ENCODE peak calls at places on chromosome 9, in ten cellular contexts. C is psoas muscle; N is B cell; M is K562; J is AG10803; G is omental fat pad; Z is activated CD8-positive, alpha-beta T cell treated with anti-CD3 and anti-CD28 coated beads for 36 hours; A is ovary; R is WTC11; X is Calu3. S is an unnamed sample.

GRCh38 chr9:87112656-87113055 is 165.3 kb upstream of the GAS1 start:
- DNase-seq in X (no peak), Z (no peak), G (no peak), J (peak), M (no peak), A (no peak), R (no peak), N (no peak), C (no peak), S (no peak)

GRCh38 chr9:764986-765385 is 76.5 kb upstream of the DMRT1 start:
- DNase-seq in X (no peak), R (no peak), N (no peak), C (no peak), A (no peak), Z (no peak), M (no peak), J (no peak), G (no peak), S (no peak)

GRCh38 chr9:81530407-81530810 is 158.9 kb downstream of the TLE1 start:
- DNase-seq in G (no peak), X (no peak), J (no peak), C (no peak), M (no peak), N (peak), Z (no peak), A (no peak), R (no peak), S (no peak)

GRCh38 chr9:134492281-134492691 is 149.3 kb upstream of the COL5A1 start:
- DNase-seq in Z (no peak), J (peak), G (no peak), X (no peak), A (peak), M (no peak), N (no peak), C (no peak), R (no peak), S (peak)

GRCh38 chr9:112051812-112052211 is 123.3 kb downstream of the SUSD1 start:
- DNase-seq in G (no peak), J (peak), Z (no peak), C (no peak), A (no peak), R (no peak), X (no peak), M (no peak), N (no peak), S (no peak)

GRCh38 chr9:134783699-134784039 is 96.9 kb upstream of the FCN2 start:
- DNase-seq in A (peak), C (peak), X (no peak), M (no peak), N (no peak), Z (no peak), R (no peak), J (peak), G (no peak), S (no peak)

GRCh38 chr9:15180124-15180523 is 126.9 kb downstream of the TTC39B start:
- DNase-seq in G (no peak), N (no peak), Z (no peak), X (no peak), M (no peak), R (no peak), J (no peak), A (no peak), C (no peak), S (no peak)

GRCh38 chr9:97598461-97599288 is 34.5 kb downstream of the TSTD2 start:
- DNase-seq in M (peak), X (peak), A (peak), G (peak), R (peak), J (peak), C (peak), Z (peak), N (peak), S (no peak)

GRCh38 chr9:30078195-30078594 is 2306.2 kb upstream of the ACO1 start:
- DNase-seq in M (no peak), R (no peak), C (no peak), J (no peak), G (no peak), N (no peak), A (no peak), X (no peak), Z (no peak), S (no peak)

GRCh38 chr9:36222449-36222848 is 31.7 kb downstream of the CLTA start:
- DNase-seq in X (no peak), C (no peak), A (no peak), M (no peak), J (peak), N (no peak), Z (no peak), G (no peak), R (no peak), S (no peak)

GRCh38 chr9:112120471-112120925 is 54.6 kb downstream of the SUSD1 start:
- DNase-seq in X (no peak), A (no peak), R (no peak), C (no peak), Z (no peak), J (no peak), M (no peak), G (no peak), N (no peak), S (no peak)

GRCh38 chr9:82961504-82962125 is 101.3 kb downstream of the RASEF start:
- DNase-seq in A (peak), G (no peak), R (peak), M (peak), N (peak), C (peak), X (peak), J (peak), Z (peak), S (peak)
- TF ChIP-seq CTCF in A (no peak), G (peak), R (peak), M (peak), N (peak), C (peak), X (peak), J (peak), Z (peak), S (peak)

DNA sequence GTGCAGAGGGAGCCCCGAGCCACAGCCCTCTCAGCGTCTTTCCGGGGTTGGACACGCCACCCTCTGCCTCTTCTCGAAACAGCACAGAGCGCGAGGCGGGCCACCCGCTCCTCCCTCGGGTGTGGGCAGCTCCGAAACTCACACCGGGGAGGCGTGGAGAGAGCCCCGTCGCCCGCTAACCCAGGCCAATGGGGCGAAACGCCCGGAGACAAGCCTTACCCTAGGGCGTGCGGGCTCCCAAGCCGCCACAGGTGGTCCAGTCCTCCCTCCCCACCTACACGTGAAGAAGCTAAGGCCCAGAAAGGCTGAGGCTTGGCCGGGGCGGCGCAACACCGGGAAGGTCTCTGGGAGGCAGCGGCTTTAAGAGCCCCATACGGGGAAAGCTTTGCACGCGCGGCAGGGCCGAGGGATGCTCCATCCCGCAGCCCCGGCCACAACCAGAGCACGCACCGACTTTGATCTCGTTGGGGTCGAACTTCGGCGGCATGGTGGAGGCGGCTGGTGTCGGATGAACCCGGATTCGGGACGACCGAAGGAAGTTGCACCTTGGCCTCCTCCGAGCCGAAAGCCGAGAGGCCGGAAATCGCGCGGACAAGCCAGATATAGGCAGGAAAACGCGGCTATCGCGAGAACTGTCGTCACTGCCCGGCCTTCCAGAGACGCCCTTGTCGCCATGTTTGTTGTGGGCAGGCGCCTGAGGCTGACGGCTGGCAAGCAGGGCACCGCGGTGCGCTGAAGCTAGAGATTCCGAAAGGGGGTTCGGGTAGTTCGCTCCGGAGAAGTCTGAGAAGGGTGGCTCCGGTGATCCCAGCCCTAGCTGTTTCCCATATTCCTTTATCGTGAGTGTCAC is at the start of the genes LRSAM1 and RPL12:
- DNase-seq in Z (peak), J (peak), M (peak), G (peak), R (peak), N (peak), X (peak), C (peak), A (peak), S (peak)
- TF ChIP-seq CTCF in Z (no peak), J (peak), M (peak), G (no peak), R (no peak), N (peak), X (no peak), C (no peak), A (no peak), S (no peak)

DNA sequence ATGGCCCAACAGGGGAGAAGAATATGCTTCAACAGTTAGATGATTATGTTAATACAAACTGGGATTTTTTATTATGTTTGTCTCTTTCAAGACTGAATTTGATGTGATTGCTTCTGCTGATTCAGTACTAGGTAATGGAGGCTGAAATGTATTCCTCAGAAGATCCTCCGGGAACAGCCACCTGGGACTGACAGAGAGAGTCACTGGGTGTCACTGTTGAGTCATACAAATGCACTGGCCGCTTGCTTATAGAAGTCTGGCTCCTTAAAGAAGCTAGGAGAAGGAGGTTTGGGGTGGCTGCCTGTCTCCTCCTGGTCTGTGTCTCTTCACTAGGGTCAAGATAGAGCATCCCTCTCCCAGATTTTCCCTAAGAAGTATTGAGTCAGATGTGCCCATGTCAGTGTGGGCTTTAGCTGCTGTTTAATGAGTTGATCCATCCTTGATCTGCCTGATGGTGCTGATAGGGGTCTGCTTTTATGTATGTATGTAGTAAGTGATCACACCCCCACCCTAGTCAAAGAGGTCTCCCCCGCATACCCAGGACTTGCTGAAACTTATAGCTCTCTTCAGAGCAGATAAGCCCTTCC is 773.4 kb downstream of the BRINP1 start:
- DNase-seq in M (no peak), C (no peak), Z (peak), X (peak), N (no peak), G (no peak), R (peak), J (peak), A (no peak), S (no peak)
- TF ChIP-seq CTCF in M (no peak), C (peak), Z (no peak), X (no peak), N (no peak), G (no peak), R (peak), J (peak), A (no peak), S (peak)

DNA sequence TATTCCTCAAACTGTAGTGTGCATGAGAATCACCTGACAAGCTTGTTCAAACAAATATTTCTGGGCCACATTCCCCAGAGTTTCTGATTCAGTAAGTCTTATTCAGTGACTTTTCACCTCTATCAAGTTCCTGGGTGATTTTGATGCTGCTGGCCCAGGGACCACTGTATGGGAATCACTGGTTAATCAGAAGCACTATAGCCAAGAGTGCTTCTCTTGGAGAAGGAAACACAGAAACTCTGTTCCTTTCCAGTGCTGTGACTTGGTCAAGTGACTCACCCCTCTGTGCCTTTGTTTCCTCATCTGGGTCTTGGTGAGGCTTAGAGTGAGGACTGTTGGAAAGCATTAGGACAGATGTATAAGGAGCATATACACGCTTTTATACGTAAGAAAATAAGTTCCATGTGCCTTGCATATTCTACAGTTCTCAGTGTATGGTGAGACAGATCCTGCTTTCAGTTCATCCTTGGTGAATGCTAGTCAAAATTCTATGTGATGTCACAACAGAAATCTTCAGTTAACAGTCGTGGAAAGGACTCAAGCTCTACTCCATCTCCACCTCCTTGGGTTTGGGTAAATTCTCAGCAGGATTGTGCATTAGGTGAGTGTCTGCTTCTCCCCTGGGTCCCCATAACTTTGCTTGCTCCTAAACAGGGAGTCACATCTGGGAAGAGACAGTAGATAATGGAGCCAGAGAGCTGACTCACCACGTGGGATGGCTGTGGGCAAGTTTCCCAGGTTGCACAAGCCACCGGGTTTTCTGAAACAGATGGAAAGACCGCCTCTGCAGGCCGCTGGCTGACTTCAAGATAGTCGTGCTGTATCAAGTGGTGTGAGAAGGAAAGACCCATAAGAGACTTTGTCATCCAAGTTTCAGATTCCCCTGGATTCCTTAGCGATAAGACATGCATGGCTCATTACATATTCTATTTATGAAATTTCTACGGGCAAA is 117.0 kb downstream of the NXNL2 start:
- DNase-seq in X (no peak), J (peak), R (no peak), G (peak), C (peak), N (no peak), Z (no peak), M (peak), A (peak), S (no peak)
- TF ChIP-seq CTCF in X (no peak), J (peak), R (no peak), G (no peak), C (peak), N (no peak), Z (no peak), M (peak), A (no peak), S (no peak)

GRCh38 chr9:99264070-99264469 is 42.0 kb downstream of the SEC61B start:
- DNase-seq in C (no peak), R (peak), A (no peak), J (no peak), X (no peak), G (no peak), N (no peak), M (peak), Z (peak), S (no peak)
- TF ChIP-seq CTCF in C (no peak), R (no peak), A (no peak), J (peak), X (no peak), G (no peak), N (no peak), M (peak), Z (peak), S (no peak)

DNA sequence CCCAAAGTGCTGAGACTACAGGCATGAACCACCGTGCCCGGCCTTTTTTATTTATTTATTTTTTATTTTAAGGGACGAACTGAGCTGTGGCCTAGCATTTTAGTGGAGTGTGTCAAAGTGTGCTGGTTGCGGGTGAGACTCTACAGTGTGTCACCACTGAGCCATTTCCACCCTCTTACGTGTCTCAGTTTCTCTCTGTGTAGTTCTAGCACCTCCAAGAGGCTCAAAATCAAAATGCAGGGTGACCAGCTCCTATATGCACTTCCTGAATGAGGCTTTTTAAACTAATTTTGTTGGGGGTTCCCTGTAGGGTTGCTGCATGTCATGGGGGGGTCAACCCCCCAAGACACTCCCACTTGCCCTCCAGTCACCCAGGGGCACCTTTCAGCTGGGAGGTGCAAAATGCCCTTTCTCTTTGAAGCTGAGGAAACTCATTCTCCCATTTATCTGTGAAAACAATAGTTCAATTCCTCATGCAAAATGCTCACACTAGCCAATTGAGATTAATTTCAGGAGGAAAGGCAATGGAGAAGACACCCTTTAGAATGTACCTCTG is 69.3 kb downstream of the COL15A1 start:
- DNase-seq in M (peak), X (no peak), Z (peak), C (no peak), N (no peak), R (no peak), A (no peak), J (no peak), G (no peak), S (no peak)
- TF ChIP-seq CTCF in M (peak), X (no peak), Z (peak), C (peak), N (no peak), R (no peak), A (no peak), J (no peak), G (no peak), S (peak)

GRCh38 chr9:108663381-108663876 is 192.4 kb downstream of the ACTL7B start:
- DNase-seq in X (no peak), G (no peak), R (no peak), A (no peak), M (no peak), Z (no peak), J (peak), C (no peak), N (no peak), S (no peak)
- TF ChIP-seq CTCF in X (no peak), G (no peak), R (no peak), A (no peak), M (no peak), Z (no peak), J (no peak), C (no peak), N (no peak), S (no peak)

DNA sequence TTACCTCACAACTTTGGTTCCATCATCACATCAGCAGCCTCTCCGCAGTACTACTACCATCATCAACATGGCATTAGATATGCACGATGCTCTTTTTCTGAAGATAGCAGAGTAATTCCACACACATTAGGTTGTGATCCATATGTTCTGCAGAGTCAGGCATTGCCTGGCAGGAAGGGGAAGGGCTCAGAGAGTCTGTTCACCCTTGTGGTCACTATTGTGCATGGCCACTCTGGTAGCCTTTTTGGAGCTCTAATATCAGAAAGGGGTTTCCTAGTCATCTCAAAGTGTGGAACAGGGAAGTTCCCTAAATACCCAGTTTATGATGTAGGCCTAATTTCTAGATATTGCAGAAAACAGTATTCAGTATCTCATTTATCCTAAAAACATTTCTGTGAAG is 373.6 kb downstream of the BNC2 start:
- DNase-seq in R (no peak), C (no peak), G (no peak), N (no peak), M (no peak), Z (no peak), J (no peak), A (no peak), X (no peak), S (no peak)
- TF ChIP-seq CTCF in R (no peak), C (no peak), G (no peak), N (no peak), M (no peak), Z (no peak), J (no peak), A (no peak), X (no peak), S (no peak)

GRCh38 chr9:78584589-78584988 is 287.7 kb downstream of the PSAT1 start:
- DNase-seq in G (no peak), J (no peak), C (no peak), M (no peak), N (no peak), X (no peak), R (no peak), Z (no peak), A (no peak), S (no peak)
- TF ChIP-seq CTCF in G (no peak), J (no peak), C (no peak), M (no peak), N (no peak), X (no peak), R (no peak), Z (no peak), A (no peak), S (no peak)

DNA sequence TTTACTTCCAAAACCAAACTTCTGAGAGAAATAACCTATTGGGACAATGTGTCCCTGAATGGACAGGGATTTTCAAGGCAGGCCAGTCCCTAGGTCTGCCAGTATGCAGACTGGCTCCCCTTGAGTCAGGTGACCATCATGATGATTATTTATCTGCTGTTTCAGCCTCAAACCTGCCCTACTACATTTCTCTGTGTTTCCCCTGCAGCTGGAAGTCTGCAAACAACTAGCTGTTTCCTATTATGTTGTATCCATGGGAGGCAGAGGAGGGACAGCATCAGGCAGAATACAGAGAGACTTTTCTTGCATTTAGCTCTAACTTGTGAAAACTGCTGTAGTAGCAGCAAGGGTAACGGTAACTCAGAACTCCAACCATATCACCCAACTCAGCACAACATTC is 36.2 kb upstream of the IFNK start:
- DNase-seq in M (no peak), G (no peak), C (no peak), X (no peak), N (no peak), R (no peak), Z (no peak), J (no peak), A (no peak), S (no peak)
- TF ChIP-seq CTCF in M (no peak), G (no peak), C (no peak), X (no peak), N (no peak), R (no peak), Z (no peak), J (no peak), A (no peak), S (no peak)